ENCODE peak calls at places on chromosomes 5 and 9, in five cellular contexts. One of them, this sample, is unnamed.

GRCh38 chr9:130844028-130844427 is 9.0 kb downstream of the ABL1 start:
- DNase-seq in DND-41: no peak
- DNase-seq in nephron progenitor cell: no peak
- DNase-seq in heart left ventricle: no peak
- DNase-seq in fibroblast of lung: no peak
- DNase-seq in this sample: no peak

GRCh38 chr5:134851307-134851923 is 5.6 kb downstream of the C5orf24 start:
- DNase-seq in DND-41: no peak
- DNase-seq in nephron progenitor cell: no peak
- DNase-seq in heart left ventricle: no peak
- DNase-seq in fibroblast of lung: peak
- DNase-seq in this sample: no peak

GRCh38 chr9:126704157-126704941 is 90.6 kb downstream of the LMX1B start:
- DNase-seq in DND-41: no peak
- DNase-seq in nephron progenitor cell: no peak
- DNase-seq in heart left ventricle: peak
- DNase-seq in fibroblast of lung: peak
- DNase-seq in this sample: no peak

GRCh38 chr5:56659991-56660390 is 155.4 kb upstream of the MAP3K1 start:
- DNase-seq in DND-41: no peak
- DNase-seq in nephron progenitor cell: no peak
- DNase-seq in heart left ventricle: no peak
- DNase-seq in fibroblast of lung: no peak
- DNase-seq in this sample: no peak

GRCh38 chr9:94525396-94526035 is 29.4 kb upstream of the PCAT7 start:
- DNase-seq in DND-41: no peak
- DNase-seq in nephron progenitor cell: no peak
- DNase-seq in heart left ventricle: no peak
- DNase-seq in fibroblast of lung: no peak
- DNase-seq in this sample: no peak

GRCh38 chr5:103178167-103178566 is 58.1 kb downstream of the PPIP5K2 start:
- DNase-seq in DND-41: no peak
- DNase-seq in nephron progenitor cell: no peak
- DNase-seq in heart left ventricle: no peak
- DNase-seq in fibroblast of lung: no peak
- DNase-seq in this sample: no peak

GRCh38 chr5:68159251-68159951 is 56.2 kb upstream of the PIK3R1 start:
- DNase-seq in DND-41: no peak
- DNase-seq in nephron progenitor cell: no peak
- DNase-seq in heart left ventricle: no peak
- DNase-seq in fibroblast of lung: no peak
- DNase-seq in this sample: no peak

GRCh38 chr5:178486305-178486704 is 103.9 kb downstream of the COL23A1 start:
- DNase-seq in DND-41: no peak
- DNase-seq in nephron progenitor cell: no peak
- DNase-seq in heart left ventricle: no peak
- DNase-seq in fibroblast of lung: no peak
- DNase-seq in this sample: no peak

GRCh38 chr5:78162253-78162862 is 132.1 kb downstream of the AP3B1 start:
- DNase-seq in DND-41: peak
- DNase-seq in nephron progenitor cell: peak
- DNase-seq in heart left ventricle: no peak
- DNase-seq in fibroblast of lung: peak
- DNase-seq in this sample: no peak

GRCh38 chr5:107395632-107396350 is 274.9 kb downstream of the EFNA5 start:
- DNase-seq in DND-41: no peak
- DNase-seq in nephron progenitor cell: no peak
- DNase-seq in heart left ventricle: no peak
- DNase-seq in fibroblast of lung: peak
- DNase-seq in this sample: no peak

GRCh38 chr5:64273276-64273675 is 107.6 kb downstream of the RNF180 start:
- DNase-seq in DND-41: no peak
- DNase-seq in nephron progenitor cell: no peak
- DNase-seq in heart left ventricle: no peak
- DNase-seq in fibroblast of lung: peak
- DNase-seq in this sample: no peak

GRCh38 chr5:117559005-117559844 is 984.6 kb upstream of the SEMA6A start:
- DNase-seq in DND-41: no peak
- DNase-seq in nephron progenitor cell: no peak
- DNase-seq in heart left ventricle: no peak
- DNase-seq in fibroblast of lung: no peak
- DNase-seq in this sample: no peak

GRCh38 chr5:6822556-6823343 is 109.5 kb downstream of the TENT4A start:
- DNase-seq in DND-41: no peak
- DNase-seq in nephron progenitor cell: peak
- DNase-seq in heart left ventricle: no peak
- DNase-seq in fibroblast of lung: no peak
- DNase-seq in this sample: no peak

GRCh38 chr5:131282235-131282634 is 18.4 kb downstream of the CDC42SE2 start:
- DNase-seq in DND-41: no peak
- DNase-seq in nephron progenitor cell: no peak
- DNase-seq in heart left ventricle: no peak
- DNase-seq in fibroblast of lung: peak
- DNase-seq in this sample: no peak

DNA sequence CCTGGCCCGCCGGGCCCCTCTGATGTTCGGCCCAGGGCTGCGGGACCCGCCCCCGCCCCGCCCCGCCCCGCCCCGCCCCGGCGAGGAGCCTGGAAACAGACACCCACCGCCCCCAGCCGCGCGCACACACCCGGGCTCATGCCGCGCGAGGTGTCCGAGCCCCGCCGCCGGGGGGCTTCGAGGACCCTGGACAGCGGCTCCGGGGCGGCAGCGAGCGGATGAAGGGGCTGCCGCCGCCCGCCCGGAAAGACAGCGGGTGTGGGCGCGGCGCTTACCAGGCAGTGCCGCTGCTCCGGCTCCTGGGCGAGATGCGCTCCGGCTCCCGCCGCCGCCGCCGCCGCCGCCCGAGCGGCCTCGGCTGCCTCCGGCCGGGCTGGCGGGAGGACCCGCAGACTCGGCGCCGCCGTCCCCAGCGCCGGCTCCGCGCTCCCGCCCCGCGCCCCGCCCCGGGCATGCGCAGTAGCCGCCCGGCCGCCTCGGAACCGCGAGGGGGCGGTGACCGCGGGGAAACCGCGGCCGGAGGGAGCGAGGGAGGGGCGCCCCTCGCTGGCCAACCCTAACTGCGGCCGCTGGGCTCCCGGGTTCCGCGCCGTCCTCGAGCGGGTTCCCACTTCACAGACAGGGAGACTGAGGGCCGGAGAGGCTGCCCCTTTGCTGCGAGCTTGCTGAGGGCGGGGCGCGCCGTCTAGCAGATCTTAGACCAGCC is at the start of gene GPRIN1:
- DNase-seq in DND-41: peak
- DNase-seq in nephron progenitor cell: peak
- DNase-seq in heart left ventricle: peak
- DNase-seq in fibroblast of lung: peak
- DNase-seq in this sample: peak
- TF ChIP-seq CTCF in DND-41: no peak
- TF ChIP-seq CTCF in nephron progenitor cell: no peak
- TF ChIP-seq CTCF in heart left ventricle: peak
- TF ChIP-seq CTCF in fibroblast of lung: peak
- TF ChIP-seq CTCF in this sample: peak

GRCh38 chr5:45521067-45521466 is 175.1 kb downstream of the HCN1 start:
- DNase-seq in DND-41: no peak
- DNase-seq in nephron progenitor cell: peak
- DNase-seq in heart left ventricle: no peak
- DNase-seq in fibroblast of lung: no peak
- DNase-seq in this sample: peak
- TF ChIP-seq CTCF in DND-41: no peak
- TF ChIP-seq CTCF in nephron progenitor cell: peak
- TF ChIP-seq CTCF in heart left ventricle: peak
- TF ChIP-seq CTCF in fibroblast of lung: no peak
- TF ChIP-seq CTCF in this sample: peak

GRCh38 chr9:13688990-13689600 is 409.6 kb upstream of the MPDZ start:
- DNase-seq in DND-41: no peak
- DNase-seq in nephron progenitor cell: no peak
- DNase-seq in heart left ventricle: no peak
- DNase-seq in fibroblast of lung: peak
- DNase-seq in this sample: no peak
- TF ChIP-seq CTCF in DND-41: no peak
- TF ChIP-seq CTCF in nephron progenitor cell: no peak
- TF ChIP-seq CTCF in heart left ventricle: peak
- TF ChIP-seq CTCF in fibroblast of lung: peak
- TF ChIP-seq CTCF in this sample: peak

DNA sequence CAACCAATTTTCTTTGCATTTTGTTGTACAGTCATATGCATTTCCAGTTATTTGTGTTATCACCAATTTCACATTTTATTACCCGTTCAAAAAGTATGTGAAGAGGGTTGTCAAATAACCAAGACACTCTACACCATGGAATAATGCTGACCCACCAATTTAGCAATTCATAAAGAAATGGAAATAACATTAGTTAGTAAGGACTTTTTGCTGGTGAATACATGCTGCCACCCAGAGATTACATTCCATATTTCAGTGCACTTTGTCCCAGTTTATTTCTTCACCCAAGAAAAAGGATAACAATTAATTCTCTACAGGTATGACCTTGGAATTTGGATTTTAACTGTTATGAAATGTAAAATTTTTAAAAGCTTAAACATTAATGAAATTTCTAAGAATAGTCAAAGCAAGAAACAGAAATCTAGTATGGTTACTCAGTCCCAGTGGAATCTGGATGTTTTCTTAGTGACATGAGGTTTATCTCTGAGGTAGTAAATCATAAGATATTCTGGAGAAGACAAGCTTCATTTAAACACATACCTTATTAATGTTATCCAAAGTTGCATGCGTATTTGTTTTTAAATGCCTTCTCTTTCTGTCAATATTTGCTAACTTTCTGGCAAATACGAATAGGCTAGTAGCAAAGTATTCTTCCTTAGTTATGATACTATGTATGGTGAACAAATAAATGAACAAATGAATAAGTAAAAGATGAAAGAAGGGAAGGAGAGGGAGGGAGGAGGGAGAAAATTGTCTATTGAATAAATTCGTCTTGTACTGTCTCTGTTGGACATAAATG is 100.6 kb downstream of the CETN3 start:
- DNase-seq in DND-41: no peak
- DNase-seq in nephron progenitor cell: no peak
- DNase-seq in heart left ventricle: no peak
- DNase-seq in fibroblast of lung: peak
- DNase-seq in this sample: no peak
- TF ChIP-seq CTCF in DND-41: no peak
- TF ChIP-seq CTCF in nephron progenitor cell: no peak
- TF ChIP-seq CTCF in heart left ventricle: no peak
- TF ChIP-seq CTCF in fibroblast of lung: no peak
- TF ChIP-seq CTCF in this sample: no peak

GRCh38 chr5:81303563-81303962 is 2.2 kb downstream of the ZCCHC9 start:
- DNase-seq in DND-41: no peak
- DNase-seq in nephron progenitor cell: no peak
- DNase-seq in heart left ventricle: no peak
- DNase-seq in fibroblast of lung: peak
- DNase-seq in this sample: no peak

GRCh38 chr5:81302596-81302995 is 1.2 kb downstream of the ZCCHC9 start:
- DNase-seq in DND-41: no peak
- DNase-seq in nephron progenitor cell: no peak
- DNase-seq in heart left ventricle: no peak
- DNase-seq in fibroblast of lung: peak
- DNase-seq in this sample: no peak

GRCh38 chr5:81305783-81306182 is 4.4 kb downstream of the ZCCHC9 start:
- DNase-seq in DND-41: no peak
- DNase-seq in nephron progenitor cell: no peak
- DNase-seq in heart left ventricle: no peak
- DNase-seq in fibroblast of lung: no peak
- DNase-seq in this sample: no peak

GRCh38 chr5:81297531-81297930 is 3.9 kb upstream of the ZCCHC9 start:
- DNase-seq in DND-41: no peak
- DNase-seq in nephron progenitor cell: no peak
- DNase-seq in heart left ventricle: no peak
- DNase-seq in fibroblast of lung: no peak
- DNase-seq in this sample: no peak

GRCh38 chr5:81301221-81302015 is at the start of gene ZCCHC9:
- DNase-seq in DND-41: peak
- DNase-seq in nephron progenitor cell: peak
- DNase-seq in heart left ventricle: peak
- DNase-seq in fibroblast of lung: peak
- DNase-seq in this sample: peak
- TF ChIP-seq CTCF in DND-41: peak
- TF ChIP-seq CTCF in nephron progenitor cell: no peak
- TF ChIP-seq CTCF in heart left ventricle: peak
- TF ChIP-seq CTCF in fibroblast of lung: no peak
- TF ChIP-seq CTCF in this sample: peak

DNA sequence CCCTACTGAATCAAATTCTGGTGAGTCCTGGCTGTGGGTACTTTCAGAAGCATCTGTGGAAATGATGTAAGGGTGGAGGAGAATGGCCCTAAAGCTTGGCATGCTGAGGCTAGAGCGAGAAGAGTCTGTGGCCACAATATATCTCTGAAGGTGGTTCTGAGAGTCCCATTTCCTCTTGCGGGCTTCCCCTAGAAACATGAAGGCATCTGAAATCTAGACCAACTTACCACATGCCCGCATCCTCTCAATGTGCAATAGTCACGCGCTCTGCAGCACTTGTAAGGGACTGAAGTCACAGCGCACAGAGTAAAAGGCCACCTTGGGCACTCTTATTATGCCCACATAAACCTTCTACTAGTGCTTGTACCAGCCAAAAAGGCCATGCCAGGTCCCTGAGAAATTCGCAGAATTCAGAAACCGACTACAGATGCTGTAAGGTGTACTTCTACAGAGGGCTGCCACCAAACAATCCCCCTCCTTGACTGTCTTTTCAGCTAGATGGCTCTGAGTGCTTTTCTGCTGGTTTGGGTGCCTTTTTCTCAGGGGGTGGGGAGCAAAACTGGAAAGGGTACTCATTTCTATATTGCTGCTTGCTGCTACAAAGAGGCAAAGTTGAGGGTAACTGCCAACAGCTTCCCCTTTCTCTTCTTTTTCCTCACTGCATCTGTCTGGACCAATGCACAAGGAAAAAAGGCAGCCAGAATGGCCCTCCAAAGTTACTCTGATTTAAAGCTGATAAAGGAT is 107.3 kb downstream of the ZDHHC21 start:
- DNase-seq in DND-41: peak
- DNase-seq in nephron progenitor cell: no peak
- DNase-seq in heart left ventricle: no peak
- DNase-seq in fibroblast of lung: no peak
- DNase-seq in this sample: no peak
- TF ChIP-seq CTCF in DND-41: no peak
- TF ChIP-seq CTCF in nephron progenitor cell: no peak
- TF ChIP-seq CTCF in heart left ventricle: no peak
- TF ChIP-seq CTCF in fibroblast of lung: no peak
- TF ChIP-seq CTCF in this sample: no peak

This sample was measured in progenitor cell of endocrine pancreas.